ENCODE peak calls at places on chromosome 15, in four cellular contexts. C, Y, E and M are unnamed samples.

GRCh38 chr15:58340176-58340575 is 91.6 kb upstream of the LIPC start:
- DNase-seq in C (peak; percentile 14), Y (no peak), E (no peak), M (no peak)

GRCh38 chr15:65420975-65421359 is 1.8 kb downstream of the IGDCC4 start:
- DNase-seq in C (no peak), Y (no peak), E (no peak), M (no peak)

GRCh38 chr15:96333194-96334016 is 2.9 kb downstream of the NR2F2 start:
- DNase-seq in C (peak; percentile 59), Y (no peak), E (no peak), M (no peak)

GRCh38 chr15:99956820-99957641 is 223.8 kb upstream of the LYSMD4 start:
- DNase-seq in C (no peak), Y (no peak), E (no peak), M (no peak)

GRCh38 chr15:74176262-74177208 is 3.0 kb downstream of the ISLR start:
- DNase-seq in C (no peak), Y (no peak), E (no peak), M (no peak)

GRCh38 chr15:94253742-94254141 is 22.4 kb downstream of the MCTP2 start:
- DNase-seq in C (no peak), Y (peak; percentile 61), E (no peak), M (no peak)

GRCh38 chr15:70025413-70026296 is 72.1 kb downstream of the TLE3 start:
- DNase-seq in C (no peak), Y (no peak), E (no peak), M (no peak)

GRCh38 chr15:29208352-29208751 is 61.3 kb downstream of the NSMCE3 start:
- DNase-seq in C (peak; percentile 1), Y (no peak), E (no peak), M (no peak)

GRCh38 chr15:101684384-101684783 is 32.2 kb upstream of the TM2D3 start:
- DNase-seq in C (peak; percentile 70), Y (no peak), E (no peak), M (no peak)

GRCh38 chr15:57611938-57612337 is 20.2 kb downstream of the MYZAP start:
- DNase-seq in C (peak; percentile 48), Y (no peak), E (peak; percentile 81), M (peak; percentile 17)

GRCh38 chr15:67064607-67065530 is 533 bp upstream of the SMAD3 start:
- DNase-seq in C (no peak), Y (no peak), E (no peak), M (no peak)

GRCh38 chr15:73362900-73363299 is 5.9 kb downstream of the HCN4 start:
- DNase-seq in C (no peak), Y (no peak), E (no peak), M (no peak)

GRCh38 chr15:25435474-25436243 is 3.2 kb downstream of the UBE3A start:
- DNase-seq in C (no peak), Y (no peak), E (no peak), M (no peak)

GRCh38 chr15:59814409-59814808 is 125.3 kb upstream of the BNIP2 start:
- DNase-seq in C (no peak), Y (no peak), E (no peak), M (no peak)

GRCh38 chr15:45573961-45574629 is 13.1 kb upstream of the BLOC1S6 start:
- DNase-seq in C (peak; percentile 10), Y (no peak), E (peak; percentile 23), M (no peak)
- TF ChIP-seq CTCF in C (peak; percentile 29), Y (peak; percentile 22), E (peak; percentile 46), M (peak; percentile 36)

GRCh38 chr15:68666120-68666811 is 87.5 kb downstream of the CORO2B start:
- DNase-seq in C (no peak), Y (no peak), E (no peak), M (no peak)
- H3K4me3 ChIP-seq in C (no peak overlapping the region), Y (no peak overlapping the region), E (no peak overlapping the region), M (no peak overlapping the region)

GRCh38 chr15:78620021-78620838 is 566 bp downstream of the CHRNA3 start:
- DNase-seq in C (no peak), Y (no peak), E (no peak), M (no peak)
- TF ChIP-seq CTCF in C (peak; percentile 15), Y (no peak), E (no peak), M (peak; percentile 63)

DNA sequence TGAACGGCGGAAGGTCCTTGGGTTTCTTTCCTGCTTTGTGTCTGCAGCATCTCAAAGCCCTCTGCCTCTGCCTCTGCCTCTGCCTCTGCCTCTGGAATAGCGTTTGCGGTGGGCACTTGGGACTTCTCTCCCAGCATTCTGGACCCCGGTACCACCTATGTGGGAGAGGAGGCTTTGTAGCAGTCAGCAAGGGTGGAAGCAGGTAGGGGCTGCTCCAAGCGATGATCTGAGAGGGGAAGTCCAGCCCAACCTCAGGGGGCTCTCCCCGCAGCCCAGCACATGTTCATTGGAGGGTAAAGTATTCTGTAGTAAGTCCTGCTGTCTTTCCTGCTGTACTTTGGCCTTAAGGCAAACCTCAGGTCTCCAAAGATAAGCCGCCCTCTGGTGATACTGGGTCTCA is 68.6 kb downstream of the FAM174B start:
- DNase-seq in C (no peak), Y (no peak), E (no peak), M (no peak)
- H3K4me3 ChIP-seq in C (no peak overlapping the region), Y (no peak overlapping the region), E (no peak overlapping the region), M (no peak overlapping the region)

GRCh38 chr15:45801543-45801942 is 166.7 kb downstream of the SQOR start:
- DNase-seq in C (peak; percentile 64), Y (no peak), E (no peak), M (no peak)

GRCh38 chr15:45802140-45802539 is 167.3 kb downstream of the SQOR start:
- DNase-seq in C (no peak), Y (no peak), E (no peak), M (no peak)

GRCh38 chr15:45799508-45799907 is 164.7 kb downstream of the SQOR start:
- DNase-seq in C (no peak), Y (peak; percentile 32), E (no peak), M (no peak)

GRCh38 chr15:45804028-45804427 is 169.2 kb downstream of the SQOR start:
- DNase-seq in C (no peak), Y (no peak), E (no peak), M (no peak)
- TF ChIP-seq CTCF in C (no peak), Y (no peak), E (no peak), M (no peak)

GRCh38 chr15:77017091-77017660 is 22.2 kb downstream of the PSTPIP1 start:
- DNase-seq in C (no peak), Y (no peak), E (no peak), M (no peak)

GRCh38 chr15:77016321-77016695 is 21.4 kb downstream of the PSTPIP1 start:
- DNase-seq in C (no peak), Y (no peak), E (no peak), M (no peak)

GRCh38 chr15:77013786-77014136 is 18.8 kb downstream of the PSTPIP1 start:
- DNase-seq in C (no peak), Y (no peak), E (peak; percentile 76), M (no peak)

GRCh38 chr15:77014137-77015081 is 19.5 kb downstream of the PSTPIP1 start:
- DNase-seq in C (no peak), Y (no peak), E (no peak), M (no peak)

GRCh38 chr15:77015651-77016320 is 20.9 kb downstream of the PSTPIP1 start:
- DNase-seq in C (no peak), Y (no peak), E (no peak), M (no peak)
- H3K4me3 ChIP-seq in C (no peak overlapping the region), Y (no peak overlapping the region), E (no peak overlapping the region), M (no peak overlapping the region)

GRCh38 chr15:50180578-50180977 is 1.4 kb upstream of the SLC27A2 start:
- DNase-seq in C (no peak), Y (no peak), E (no peak), M (no peak)

GRCh38 chr15:50182233-50183013 is 427 bp downstream of the SLC27A2 start:
- DNase-seq in C (peak; percentile 22), Y (peak; percentile 68), E (peak; percentile 34), M (no peak)

GRCh38 chr15:50183112-50183794 is 1.3 kb downstream of the SLC27A2 start:
- DNase-seq in C (no peak), Y (peak; percentile 62), E (no peak), M (no peak)

GRCh38 chr15:50181206-50181982 is 602 bp upstream of the SLC27A2 start:
- DNase-seq in C (no peak), Y (no peak), E (no peak), M (no peak)

DNA sequence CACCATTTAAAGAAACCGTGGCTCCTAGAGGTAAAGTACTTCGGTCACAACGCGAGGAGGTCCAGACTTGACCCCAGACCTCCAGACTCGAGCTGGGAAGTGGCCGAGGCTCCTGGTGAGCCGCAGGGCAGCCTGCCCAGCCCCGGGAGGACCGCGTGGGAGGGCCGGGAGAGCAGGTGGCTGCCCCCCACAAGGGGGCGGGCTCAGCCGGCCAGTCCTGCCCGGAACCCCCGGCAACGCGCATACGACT is at the start of gene SLC27A2:
- DNase-seq in C (peak; percentile 4), Y (no peak), E (peak; percentile 68), M (no peak)
- TF ChIP-seq CTCF in C (no peak), Y (peak; percentile 39), E (peak; percentile 53), M (peak; percentile 56)

DNA sequence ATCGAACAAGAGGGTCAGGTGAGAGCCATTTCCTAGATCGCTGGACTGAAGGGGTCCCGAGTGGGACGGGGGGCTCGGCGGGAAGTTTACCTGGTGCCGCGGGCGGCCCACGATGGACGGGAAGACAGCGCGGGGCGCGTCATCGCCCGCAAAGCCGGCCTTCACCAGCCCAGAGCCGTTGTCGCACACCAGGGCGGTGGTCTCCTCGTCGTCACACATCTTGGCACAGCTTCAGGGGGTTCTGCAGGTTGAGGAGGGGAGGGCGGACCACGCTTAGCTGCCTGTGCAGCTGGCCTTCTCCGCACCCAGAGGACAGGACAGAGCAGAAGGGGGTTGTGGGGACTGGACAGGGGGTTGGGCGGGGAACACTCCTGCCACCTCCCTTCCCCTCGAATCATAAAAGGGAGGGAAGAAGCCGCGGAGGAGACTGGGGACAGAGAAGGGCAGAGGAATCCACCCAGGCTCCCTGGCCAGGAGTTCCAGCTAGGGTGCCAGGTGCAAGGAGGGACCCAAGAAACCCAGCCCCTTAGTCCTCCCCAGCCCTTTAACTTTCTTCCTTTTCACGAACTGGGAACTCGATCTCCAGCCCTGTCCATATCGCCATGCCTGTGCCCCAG is 651 bp downstream of the ACTC1 start:
- DNase-seq in C (no peak), Y (no peak), E (no peak), M (no peak)
- H3K4me3 ChIP-seq in C (no peak overlapping the region), Y (no peak overlapping the region), E (no peak overlapping the region), M (peak overlapping the region; percentile 33)

DNA sequence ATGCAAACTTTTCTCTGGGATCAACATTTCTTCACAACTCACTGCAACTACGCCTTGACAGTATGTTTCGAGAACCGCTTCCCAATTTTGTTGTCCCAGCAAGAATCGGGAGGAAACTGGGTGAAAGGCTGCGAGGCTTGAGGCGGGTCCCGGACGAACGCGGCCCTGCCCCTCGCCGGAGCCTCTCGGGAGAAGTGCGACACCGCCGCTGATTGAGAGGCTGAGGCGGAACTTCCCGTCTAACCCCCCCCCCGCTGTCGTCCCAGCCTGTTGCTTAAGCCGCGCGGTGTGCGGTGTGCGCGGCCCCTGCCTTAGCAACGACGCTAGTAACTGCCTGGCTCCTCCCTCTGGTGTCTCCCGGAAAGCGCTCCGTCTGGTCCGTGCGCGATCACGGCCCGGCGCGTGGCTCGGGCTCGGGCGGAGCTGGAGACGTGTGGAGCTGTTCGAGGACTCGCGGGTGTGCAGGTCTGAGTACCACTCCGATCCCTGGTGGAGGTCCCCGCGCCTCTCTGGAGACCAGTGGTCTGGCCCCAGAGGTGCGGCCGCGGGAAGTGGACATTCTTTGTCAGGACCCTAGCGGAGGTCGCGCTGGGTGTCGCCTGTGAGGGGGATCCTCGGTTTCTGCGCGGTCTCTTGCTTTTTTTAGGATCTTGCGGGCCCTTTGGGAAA is at the start of the genes DTWD1 and FAM227B:
- DNase-seq in C (peak; percentile 99), Y (peak; percentile 98), E (peak; percentile 88), M (peak; percentile 94)
- TF ChIP-seq CTCF in C (no peak), Y (no peak), E (no peak), M (no peak)